ENCODE peak calls at places on chromosomes 2 and 18, in nine cellular contexts. One of them, this sample, is unnamed.

GRCh38 chr18:78396077-78396476 is 583.5 kb upstream of the SALL3 start:
- DNase-seq in lower leg skin: no peak
- DNase-seq in GM23248: no peak
- DNase-seq in iris pigment epithelial cell: no peak
- DNase-seq in stimulated activated CD4-positive, alpha-beta T cell treated with anti-CD3 and anti-CD28 coated beads, Interleukin-1b, Interleukin-23, amount 100 ng/mL, for 4 hours: no peak
- DNase-seq in RKO: no peak
- DNase-seq in CD4-positive, alpha-beta T cell: no peak
- DNase-seq in HT1080: no peak
- DNase-seq in hippocampal formation: no peak
- DNase-seq in this sample: no peak

GRCh38 chr2:218202266-218202665 is 14.7 kb upstream of the ARPC2 start:
- DNase-seq in lower leg skin: no peak
- DNase-seq in GM23248: no peak
- DNase-seq in iris pigment epithelial cell: peak; percentile 69
- DNase-seq in stimulated activated CD4-positive, alpha-beta T cell treated with anti-CD3 and anti-CD28 coated beads, Interleukin-1b, Interleukin-23, amount 100 ng/mL, for 4 hours: no peak
- DNase-seq in RKO: no peak
- DNase-seq in CD4-positive, alpha-beta T cell: no peak
- DNase-seq in HT1080: no peak
- DNase-seq in hippocampal formation: no peak
- DNase-seq in this sample: no peak

GRCh38 chr18:6661692-6662415 is 67.7 kb upstream of the ARHGAP28 start:
- DNase-seq in lower leg skin: no peak
- DNase-seq in GM23248: no peak
- DNase-seq in iris pigment epithelial cell: no peak
- DNase-seq in stimulated activated CD4-positive, alpha-beta T cell treated with anti-CD3 and anti-CD28 coated beads, Interleukin-1b, Interleukin-23, amount 100 ng/mL, for 4 hours: no peak
- DNase-seq in RKO: no peak
- DNase-seq in CD4-positive, alpha-beta T cell: no peak
- DNase-seq in HT1080: no peak
- DNase-seq in hippocampal formation: no peak
- DNase-seq in this sample: no peak

GRCh38 chr2:148058641-148059040 is 37.8 kb downstream of the MBD5 start:
- DNase-seq in lower leg skin: no peak
- DNase-seq in GM23248: peak; percentile 47
- DNase-seq in iris pigment epithelial cell: peak; percentile 50
- DNase-seq in stimulated activated CD4-positive, alpha-beta T cell treated with anti-CD3 and anti-CD28 coated beads, Interleukin-1b, Interleukin-23, amount 100 ng/mL, for 4 hours: no peak
- DNase-seq in RKO: no peak
- DNase-seq in CD4-positive, alpha-beta T cell: no peak
- DNase-seq in HT1080: no peak
- DNase-seq in hippocampal formation: no peak
- DNase-seq in this sample: peak; percentile 11

GRCh38 chr2:61978522-61978921 is 73.0 kb downstream of the COMMD1 start:
- DNase-seq in lower leg skin: no peak
- DNase-seq in GM23248: no peak
- DNase-seq in iris pigment epithelial cell: peak; percentile 61
- DNase-seq in stimulated activated CD4-positive, alpha-beta T cell treated with anti-CD3 and anti-CD28 coated beads, Interleukin-1b, Interleukin-23, amount 100 ng/mL, for 4 hours: no peak
- DNase-seq in RKO: no peak
- DNase-seq in CD4-positive, alpha-beta T cell: no peak
- DNase-seq in HT1080: no peak
- DNase-seq in hippocampal formation: peak; percentile 60
- DNase-seq in this sample: no peak

GRCh38 chr18:36688020-36688965 is 140.5 kb downstream of the TPGS2 start:
- DNase-seq in lower leg skin: peak; percentile 70
- DNase-seq in GM23248: peak; percentile 75
- DNase-seq in iris pigment epithelial cell: peak; percentile 70
- DNase-seq in stimulated activated CD4-positive, alpha-beta T cell treated with anti-CD3 and anti-CD28 coated beads, Interleukin-1b, Interleukin-23, amount 100 ng/mL, for 4 hours: peak; percentile 15
- DNase-seq in RKO: peak; percentile 62
- DNase-seq in CD4-positive, alpha-beta T cell: peak; percentile 4
- DNase-seq in HT1080: peak; percentile 58
- DNase-seq in hippocampal formation: peak; percentile 41
- DNase-seq in this sample: peak; percentile 52

GRCh38 chr2:224876522-224876921 is 160.4 kb upstream of the CCDC195 start:
- DNase-seq in lower leg skin: no peak
- DNase-seq in GM23248: no peak
- DNase-seq in iris pigment epithelial cell: no peak
- DNase-seq in stimulated activated CD4-positive, alpha-beta T cell treated with anti-CD3 and anti-CD28 coated beads, Interleukin-1b, Interleukin-23, amount 100 ng/mL, for 4 hours: no peak
- DNase-seq in RKO: no peak
- DNase-seq in CD4-positive, alpha-beta T cell: no peak
- DNase-seq in HT1080: no peak
- DNase-seq in hippocampal formation: no peak
- DNase-seq in this sample: no peak

GRCh38 chr2:239792649-239793010 is 232.5 kb downstream of the NDUFA10 start:
- DNase-seq in lower leg skin: no peak
- DNase-seq in GM23248: no peak
- DNase-seq in iris pigment epithelial cell: no peak
- DNase-seq in stimulated activated CD4-positive, alpha-beta T cell treated with anti-CD3 and anti-CD28 coated beads, Interleukin-1b, Interleukin-23, amount 100 ng/mL, for 4 hours: no peak
- DNase-seq in RKO: no peak
- DNase-seq in CD4-positive, alpha-beta T cell: no peak
- DNase-seq in HT1080: no peak
- DNase-seq in hippocampal formation: no peak
- DNase-seq in this sample: no peak

GRCh38 chr2:109238580-109238979 is 109.6 kb downstream of the SH3RF3 start:
- DNase-seq in lower leg skin: peak; percentile 72
- DNase-seq in GM23248: peak; percentile 92
- DNase-seq in iris pigment epithelial cell: peak; percentile 98
- DNase-seq in stimulated activated CD4-positive, alpha-beta T cell treated with anti-CD3 and anti-CD28 coated beads, Interleukin-1b, Interleukin-23, amount 100 ng/mL, for 4 hours: no peak
- DNase-seq in RKO: no peak
- DNase-seq in CD4-positive, alpha-beta T cell: peak; percentile 23
- DNase-seq in HT1080: peak; percentile 85
- DNase-seq in hippocampal formation: no peak
- DNase-seq in this sample: peak; percentile 95

GRCh38 chr2:85537600-85538506 is 1.1 kb upstream of the MAT2A start:
- DNase-seq in lower leg skin: peak; percentile 63
- DNase-seq in GM23248: peak; percentile 62
- DNase-seq in iris pigment epithelial cell: peak; percentile 42
- DNase-seq in stimulated activated CD4-positive, alpha-beta T cell treated with anti-CD3 and anti-CD28 coated beads, Interleukin-1b, Interleukin-23, amount 100 ng/mL, for 4 hours: no peak
- DNase-seq in RKO: peak; percentile 57
- DNase-seq in CD4-positive, alpha-beta T cell: no peak
- DNase-seq in HT1080: peak; percentile 52
- DNase-seq in hippocampal formation: no peak
- DNase-seq in this sample: peak; percentile 28

GRCh38 chr18:10062292-10062940 is 148.6 kb downstream of the VAPA start:
- DNase-seq in lower leg skin: no peak
- DNase-seq in GM23248: no peak
- DNase-seq in iris pigment epithelial cell: peak; percentile 53
- DNase-seq in stimulated activated CD4-positive, alpha-beta T cell treated with anti-CD3 and anti-CD28 coated beads, Interleukin-1b, Interleukin-23, amount 100 ng/mL, for 4 hours: no peak
- DNase-seq in RKO: no peak
- DNase-seq in CD4-positive, alpha-beta T cell: no peak
- DNase-seq in HT1080: no peak
- DNase-seq in hippocampal formation: no peak
- DNase-seq in this sample: peak; percentile 59

GRCh38 chr2:218985325-218986091 is 524 bp upstream of the FEV start:
- DNase-seq in lower leg skin: no peak
- DNase-seq in GM23248: no peak
- DNase-seq in iris pigment epithelial cell: no peak
- DNase-seq in stimulated activated CD4-positive, alpha-beta T cell treated with anti-CD3 and anti-CD28 coated beads, Interleukin-1b, Interleukin-23, amount 100 ng/mL, for 4 hours: no peak
- DNase-seq in RKO: no peak
- DNase-seq in CD4-positive, alpha-beta T cell: no peak
- DNase-seq in HT1080: no peak
- DNase-seq in hippocampal formation: no peak
- DNase-seq in this sample: no peak

GRCh38 chr18:35407871-35408481 is 30.8 kb upstream of the ZNF396 start:
- DNase-seq in lower leg skin: peak; percentile 41
- DNase-seq in GM23248: peak; percentile 82
- DNase-seq in iris pigment epithelial cell: peak; percentile 65
- DNase-seq in stimulated activated CD4-positive, alpha-beta T cell treated with anti-CD3 and anti-CD28 coated beads, Interleukin-1b, Interleukin-23, amount 100 ng/mL, for 4 hours: peak; percentile 43
- DNase-seq in RKO: peak; percentile 77
- DNase-seq in CD4-positive, alpha-beta T cell: no peak
- DNase-seq in HT1080: peak; percentile 72
- DNase-seq in hippocampal formation: peak; percentile 74
- DNase-seq in this sample: peak; percentile 65

GRCh38 chr2:71471276-71471675 is 17.9 kb downstream of the DYSF start:
- DNase-seq in lower leg skin: no peak
- DNase-seq in GM23248: peak; percentile 62
- DNase-seq in iris pigment epithelial cell: peak; percentile 88
- DNase-seq in stimulated activated CD4-positive, alpha-beta T cell treated with anti-CD3 and anti-CD28 coated beads, Interleukin-1b, Interleukin-23, amount 100 ng/mL, for 4 hours: no peak
- DNase-seq in RKO: no peak
- DNase-seq in CD4-positive, alpha-beta T cell: no peak
- DNase-seq in HT1080: peak; percentile 73
- DNase-seq in hippocampal formation: no peak
- DNase-seq in this sample: no peak

GRCh38 chr2:23801396-23801795 is 125.5 kb downstream of the ATAD2B start:
- DNase-seq in lower leg skin: no peak
- DNase-seq in GM23248: peak; percentile 80
- DNase-seq in iris pigment epithelial cell: peak; percentile 83
- DNase-seq in stimulated activated CD4-positive, alpha-beta T cell treated with anti-CD3 and anti-CD28 coated beads, Interleukin-1b, Interleukin-23, amount 100 ng/mL, for 4 hours: no peak
- DNase-seq in RKO: no peak
- DNase-seq in CD4-positive, alpha-beta T cell: no peak
- DNase-seq in HT1080: no peak
- DNase-seq in hippocampal formation: no peak
- DNase-seq in this sample: peak; percentile 77

GRCh38 chr2:46644690-46645385 is 165.5 kb downstream of the TMEM247 start:
- DNase-seq in lower leg skin: no peak
- DNase-seq in GM23248: no peak
- DNase-seq in iris pigment epithelial cell: peak; percentile 81
- DNase-seq in stimulated activated CD4-positive, alpha-beta T cell treated with anti-CD3 and anti-CD28 coated beads, Interleukin-1b, Interleukin-23, amount 100 ng/mL, for 4 hours: no peak
- DNase-seq in RKO: no peak
- DNase-seq in CD4-positive, alpha-beta T cell: no peak
- DNase-seq in HT1080: no peak
- DNase-seq in hippocampal formation: no peak
- DNase-seq in this sample: peak; percentile 83

GRCh38 chr18:25896178-25896780 is 194.1 kb downstream of the SS18 start:
- DNase-seq in lower leg skin: no peak
- DNase-seq in GM23248: peak; percentile 67
- DNase-seq in iris pigment epithelial cell: peak; percentile 50
- DNase-seq in stimulated activated CD4-positive, alpha-beta T cell treated with anti-CD3 and anti-CD28 coated beads, Interleukin-1b, Interleukin-23, amount 100 ng/mL, for 4 hours: peak; percentile 2
- DNase-seq in RKO: peak; percentile 61
- DNase-seq in CD4-positive, alpha-beta T cell: no peak
- DNase-seq in HT1080: peak; percentile 31
- DNase-seq in hippocampal formation: peak; percentile 6
- DNase-seq in this sample: peak; percentile 50

GRCh38 chr2:128457006-128457604 is 138.4 kb upstream of the HS6ST1 start:
- DNase-seq in lower leg skin: no peak
- DNase-seq in GM23248: no peak
- DNase-seq in iris pigment epithelial cell: no peak
- DNase-seq in stimulated activated CD4-positive, alpha-beta T cell treated with anti-CD3 and anti-CD28 coated beads, Interleukin-1b, Interleukin-23, amount 100 ng/mL, for 4 hours: no peak
- DNase-seq in RKO: no peak
- DNase-seq in CD4-positive, alpha-beta T cell: no peak
- DNase-seq in HT1080: no peak
- DNase-seq in hippocampal formation: no peak
- DNase-seq in this sample: no peak

GRCh38 chr2:75600418-75601088 is 39.8 kb upstream of the EVA1A start:
- DNase-seq in lower leg skin: no peak
- DNase-seq in GM23248: no peak
- DNase-seq in iris pigment epithelial cell: peak; percentile 14
- DNase-seq in stimulated activated CD4-positive, alpha-beta T cell treated with anti-CD3 and anti-CD28 coated beads, Interleukin-1b, Interleukin-23, amount 100 ng/mL, for 4 hours: no peak
- DNase-seq in RKO: no peak
- DNase-seq in CD4-positive, alpha-beta T cell: no peak
- DNase-seq in HT1080: peak; percentile 49
- DNase-seq in hippocampal formation: no peak
- DNase-seq in this sample: no peak

GRCh38 chr2:20282916-20283592 is 58.1 kb upstream of the SDC1 start:
- DNase-seq in lower leg skin: no peak
- DNase-seq in GM23248: no peak
- DNase-seq in iris pigment epithelial cell: peak; percentile 36
- DNase-seq in stimulated activated CD4-positive, alpha-beta T cell treated with anti-CD3 and anti-CD28 coated beads, Interleukin-1b, Interleukin-23, amount 100 ng/mL, for 4 hours: no peak
- DNase-seq in RKO: no peak
- DNase-seq in CD4-positive, alpha-beta T cell: no peak
- DNase-seq in HT1080: no peak
- DNase-seq in hippocampal formation: peak; percentile 70
- DNase-seq in this sample: peak; percentile 29

GRCh38 chr2:218885981-218886447 is 5.4 kb downstream of the WNT10A start:
- DNase-seq in lower leg skin: no peak
- DNase-seq in GM23248: no peak
- DNase-seq in iris pigment epithelial cell: no peak
- DNase-seq in stimulated activated CD4-positive, alpha-beta T cell treated with anti-CD3 and anti-CD28 coated beads, Interleukin-1b, Interleukin-23, amount 100 ng/mL, for 4 hours: no peak
- DNase-seq in RKO: no peak
- DNase-seq in CD4-positive, alpha-beta T cell: no peak
- DNase-seq in HT1080: no peak
- DNase-seq in hippocampal formation: no peak
- DNase-seq in this sample: no peak

GRCh38 chr2:233059797-233060499 is at the start of gene INPP5D:
- DNase-seq in lower leg skin: no peak
- DNase-seq in GM23248: no peak
- DNase-seq in iris pigment epithelial cell: no peak
- DNase-seq in stimulated activated CD4-positive, alpha-beta T cell treated with anti-CD3 and anti-CD28 coated beads, Interleukin-1b, Interleukin-23, amount 100 ng/mL, for 4 hours: peak; percentile 50
- DNase-seq in RKO: no peak
- DNase-seq in CD4-positive, alpha-beta T cell: peak; percentile 60
- DNase-seq in HT1080: no peak
- DNase-seq in hippocampal formation: peak; percentile 18
- DNase-seq in this sample: no peak

GRCh38 chr18:79496237-79496977 is 100.7 kb downstream of the NFATC1 start:
- DNase-seq in lower leg skin: no peak
- DNase-seq in GM23248: no peak
- DNase-seq in iris pigment epithelial cell: no peak
- DNase-seq in stimulated activated CD4-positive, alpha-beta T cell treated with anti-CD3 and anti-CD28 coated beads, Interleukin-1b, Interleukin-23, amount 100 ng/mL, for 4 hours: no peak
- DNase-seq in RKO: no peak
- DNase-seq in CD4-positive, alpha-beta T cell: no peak
- DNase-seq in HT1080: no peak
- DNase-seq in hippocampal formation: no peak
- DNase-seq in this sample: no peak

GRCh38 chr2:189635353-189635752 is 25.9 kb upstream of the ASNSD1 start:
- DNase-seq in lower leg skin: no peak
- DNase-seq in GM23248: no peak
- DNase-seq in iris pigment epithelial cell: no peak
- DNase-seq in stimulated activated CD4-positive, alpha-beta T cell treated with anti-CD3 and anti-CD28 coated beads, Interleukin-1b, Interleukin-23, amount 100 ng/mL, for 4 hours: no peak
- DNase-seq in RKO: no peak
- DNase-seq in CD4-positive, alpha-beta T cell: no peak
- DNase-seq in HT1080: no peak
- DNase-seq in hippocampal formation: no peak
- DNase-seq in this sample: no peak

GRCh38 chr2:25664531-25665307 is 8.7 kb downstream of the DTNB start:
- DNase-seq in lower leg skin: peak; percentile 27
- DNase-seq in GM23248: peak; percentile 57
- DNase-seq in iris pigment epithelial cell: peak; percentile 77
- DNase-seq in stimulated activated CD4-positive, alpha-beta T cell treated with anti-CD3 and anti-CD28 coated beads, Interleukin-1b, Interleukin-23, amount 100 ng/mL, for 4 hours: no peak
- DNase-seq in RKO: no peak
- DNase-seq in CD4-positive, alpha-beta T cell: no peak
- DNase-seq in HT1080: peak; percentile 10
- DNase-seq in hippocampal formation: no peak
- DNase-seq in this sample: peak; percentile 65

GRCh38 chr2:145258903-145259579 is 739.1 kb upstream of the ZEB2 start:
- DNase-seq in lower leg skin: no peak
- DNase-seq in GM23248: peak; percentile 6
- DNase-seq in iris pigment epithelial cell: peak; percentile 47
- DNase-seq in stimulated activated CD4-positive, alpha-beta T cell treated with anti-CD3 and anti-CD28 coated beads, Interleukin-1b, Interleukin-23, amount 100 ng/mL, for 4 hours: no peak
- DNase-seq in RKO: no peak
- DNase-seq in CD4-positive, alpha-beta T cell: no peak
- DNase-seq in HT1080: peak; percentile 56
- DNase-seq in hippocampal formation: no peak
- DNase-seq in this sample: no peak

GRCh38 chr2:43455735-43456642 is 139.8 kb downstream of the THADA start:
- DNase-seq in lower leg skin: no peak
- DNase-seq in GM23248: peak; percentile 60
- DNase-seq in iris pigment epithelial cell: peak; percentile 96
- DNase-seq in stimulated activated CD4-positive, alpha-beta T cell treated with anti-CD3 and anti-CD28 coated beads, Interleukin-1b, Interleukin-23, amount 100 ng/mL, for 4 hours: no peak
- DNase-seq in RKO: no peak
- DNase-seq in CD4-positive, alpha-beta T cell: no peak
- DNase-seq in HT1080: peak; percentile 28
- DNase-seq in hippocampal formation: no peak
- DNase-seq in this sample: peak; percentile 80

GRCh38 chr2:4024561-4024960 is 321.2 kb downstream of the DCDC2C start:
- DNase-seq in lower leg skin: no peak
- DNase-seq in GM23248: no peak
- DNase-seq in iris pigment epithelial cell: no peak
- DNase-seq in stimulated activated CD4-positive, alpha-beta T cell treated with anti-CD3 and anti-CD28 coated beads, Interleukin-1b, Interleukin-23, amount 100 ng/mL, for 4 hours: no peak
- DNase-seq in RKO: no peak
- DNase-seq in CD4-positive, alpha-beta T cell: no peak
- DNase-seq in HT1080: no peak
- DNase-seq in hippocampal formation: no peak
- DNase-seq in this sample: no peak

GRCh38 chr2:20617892-20618467 is 32.9 kb downstream of the HS1BP3 start:
- DNase-seq in lower leg skin: peak; percentile 93
- DNase-seq in GM23248: peak; percentile 99
- DNase-seq in iris pigment epithelial cell: peak; percentile 99
- DNase-seq in stimulated activated CD4-positive, alpha-beta T cell treated with anti-CD3 and anti-CD28 coated beads, Interleukin-1b, Interleukin-23, amount 100 ng/mL, for 4 hours: no peak
- DNase-seq in RKO: peak; percentile 73
- DNase-seq in CD4-positive, alpha-beta T cell: no peak
- DNase-seq in HT1080: peak; percentile 90
- DNase-seq in hippocampal formation: peak; percentile 87
- DNase-seq in this sample: peak; percentile 100

GRCh38 chr2:69817739-69818494 is 11.5 kb upstream of the GMCL1 start:
- DNase-seq in lower leg skin: no peak
- DNase-seq in GM23248: peak; percentile 30
- DNase-seq in iris pigment epithelial cell: peak; percentile 8
- DNase-seq in stimulated activated CD4-positive, alpha-beta T cell treated with anti-CD3 and anti-CD28 coated beads, Interleukin-1b, Interleukin-23, amount 100 ng/mL, for 4 hours: no peak
- DNase-seq in RKO: no peak
- DNase-seq in CD4-positive, alpha-beta T cell: no peak
- DNase-seq in HT1080: no peak
- DNase-seq in hippocampal formation: no peak
- DNase-seq in this sample: no peak

GRCh38 chr2:114006460-114006859 is 116.6 kb downstream of the ACTR3 start:
- DNase-seq in lower leg skin: no peak
- DNase-seq in GM23248: no peak
- DNase-seq in iris pigment epithelial cell: no peak
- DNase-seq in stimulated activated CD4-positive, alpha-beta T cell treated with anti-CD3 and anti-CD28 coated beads, Interleukin-1b, Interleukin-23, amount 100 ng/mL, for 4 hours: no peak
- DNase-seq in RKO: no peak
- DNase-seq in CD4-positive, alpha-beta T cell: no peak
- DNase-seq in HT1080: no peak
- DNase-seq in hippocampal formation: no peak
- DNase-seq in this sample: no peak